ENCODE peak calls at places on chromosome X, in ten cellular contexts. One of them, this sample, is unnamed. For H3K4me1, the result is how much of the 10 kb centered on the place peaks cover.

GRCh38 chrX:149829751-149830191 is 48.0 kb downstream of the MAGEA9 start:
- DNase-seq in suprapubic skin: no peak
- DNase-seq in esophagus muscularis mucosa: no peak
- DNase-seq in tibial nerve: no peak
- DNase-seq in HCT116: no peak
- DNase-seq in adrenal gland: no peak
- DNase-seq in body of pancreas: no peak
- DNase-seq in spleen: no peak
- DNase-seq in thyroid gland: no peak
- DNase-seq in transverse colon: no peak
- DNase-seq in this sample: no peak

GRCh38 chrX:153635788-153636668 is 11.0 kb upstream of the DUSP9 start:
- DNase-seq in adrenal gland: no peak
- DNase-seq in HCT116: no peak
- DNase-seq in suprapubic skin: no peak
- DNase-seq in esophagus muscularis mucosa: no peak
- DNase-seq in thyroid gland: peak
- DNase-seq in tibial nerve: no peak
- DNase-seq in transverse colon: no peak
- DNase-seq in body of pancreas: no peak
- DNase-seq in spleen: peak
- DNase-seq in this sample: no peak

GRCh38 chrX:9466115-9466495 is 1.2 kb downstream of the TBL1X start:
- DNase-seq in esophagus muscularis mucosa: no peak
- DNase-seq in suprapubic skin: peak
- DNase-seq in body of pancreas: peak
- DNase-seq in tibial nerve: peak
- DNase-seq in HCT116: no peak
- DNase-seq in transverse colon: peak
- DNase-seq in adrenal gland: peak
- DNase-seq in spleen: peak
- DNase-seq in thyroid gland: peak
- DNase-seq in this sample: peak

GRCh38 chrX:19906293-19906692 is 18.9 kb upstream of the SH3KBP1 start:
- DNase-seq in spleen: no peak
- DNase-seq in thyroid gland: no peak
- DNase-seq in suprapubic skin: no peak
- DNase-seq in adrenal gland: no peak
- DNase-seq in tibial nerve: no peak
- DNase-seq in HCT116: no peak
- DNase-seq in esophagus muscularis mucosa: no peak
- DNase-seq in body of pancreas: no peak
- DNase-seq in transverse colon: no peak
- DNase-seq in this sample: no peak

GRCh38 chrX:34584781-34585180 is 72.3 kb downstream of the TMEM47 start:
- DNase-seq in transverse colon: no peak
- DNase-seq in spleen: no peak
- DNase-seq in HCT116: no peak
- DNase-seq in suprapubic skin: no peak
- DNase-seq in esophagus muscularis mucosa: no peak
- DNase-seq in adrenal gland: no peak
- DNase-seq in thyroid gland: no peak
- DNase-seq in tibial nerve: no peak
- DNase-seq in body of pancreas: no peak
- DNase-seq in this sample: no peak

GRCh38 chrX:31658360-31658759 is 586.5 kb upstream of the FTHL17 start:
- DNase-seq in body of pancreas: no peak
- DNase-seq in esophagus muscularis mucosa: no peak
- DNase-seq in adrenal gland: no peak
- DNase-seq in tibial nerve: no peak
- DNase-seq in thyroid gland: no peak
- DNase-seq in transverse colon: no peak
- DNase-seq in spleen: no peak
- DNase-seq in suprapubic skin: no peak
- DNase-seq in HCT116: no peak
- DNase-seq in this sample: no peak

GRCh38 chrX:63561425-63561824 is 210.3 kb upstream of the SPIN4 start:
- DNase-seq in body of pancreas: no peak
- DNase-seq in HCT116: no peak
- DNase-seq in suprapubic skin: no peak
- DNase-seq in transverse colon: no peak
- DNase-seq in thyroid gland: no peak
- DNase-seq in spleen: no peak
- DNase-seq in esophagus muscularis mucosa: no peak
- DNase-seq in tibial nerve: no peak
- DNase-seq in adrenal gland: no peak
- DNase-seq in this sample: no peak

GRCh38 chrX:13761606-13762005 is 27.1 kb downstream of the OFD1 start:
- DNase-seq in thyroid gland: no peak
- DNase-seq in adrenal gland: no peak
- DNase-seq in suprapubic skin: no peak
- DNase-seq in HCT116: no peak
- DNase-seq in tibial nerve: no peak
- DNase-seq in body of pancreas: no peak
- DNase-seq in esophagus muscularis mucosa: no peak
- DNase-seq in transverse colon: no peak
- DNase-seq in spleen: no peak
- DNase-seq in this sample: no peak

GRCh38 chrX:55777596-55777995 is 60.0 kb downstream of the RRAGB start:
- DNase-seq in thyroid gland: no peak
- DNase-seq in tibial nerve: no peak
- DNase-seq in HCT116: no peak
- DNase-seq in adrenal gland: no peak
- DNase-seq in transverse colon: no peak
- DNase-seq in body of pancreas: no peak
- DNase-seq in spleen: no peak
- DNase-seq in esophagus muscularis mucosa: no peak
- DNase-seq in suprapubic skin: no peak
- DNase-seq in this sample: no peak

GRCh38 chrX:72683631-72684030 is 30.5 kb downstream of the PHKA1 start:
- DNase-seq in suprapubic skin: no peak
- DNase-seq in spleen: no peak
- DNase-seq in adrenal gland: no peak
- DNase-seq in transverse colon: no peak
- DNase-seq in esophagus muscularis mucosa: no peak
- DNase-seq in HCT116: no peak
- DNase-seq in body of pancreas: no peak
- DNase-seq in tibial nerve: no peak
- DNase-seq in thyroid gland: no peak
- DNase-seq in this sample: no peak

GRCh38 chrX:152913915-152914314 is 16.0 kb downstream of the ZNF185 start:
- DNase-seq in adrenal gland: no peak
- DNase-seq in suprapubic skin: no peak
- DNase-seq in tibial nerve: no peak
- DNase-seq in esophagus muscularis mucosa: no peak
- DNase-seq in spleen: no peak
- DNase-seq in transverse colon: no peak
- DNase-seq in HCT116: no peak
- DNase-seq in thyroid gland: no peak
- DNase-seq in body of pancreas: no peak
- DNase-seq in this sample: no peak

GRCh38 chrX:29858714-29859113 is 356.6 kb upstream of the MAGEB2 start:
- DNase-seq in body of pancreas: no peak
- DNase-seq in thyroid gland: no peak
- DNase-seq in adrenal gland: no peak
- DNase-seq in tibial nerve: no peak
- DNase-seq in spleen: no peak
- DNase-seq in suprapubic skin: no peak
- DNase-seq in esophagus muscularis mucosa: no peak
- DNase-seq in transverse colon: no peak
- DNase-seq in HCT116: no peak
- DNase-seq in this sample: no peak

GRCh38 chrX:11953615-11954014 is 184.7 kb upstream of the FRMPD4 start:
- DNase-seq in transverse colon: no peak
- DNase-seq in suprapubic skin: no peak
- DNase-seq in spleen: no peak
- DNase-seq in esophagus muscularis mucosa: no peak
- DNase-seq in body of pancreas: no peak
- DNase-seq in thyroid gland: no peak
- DNase-seq in adrenal gland: no peak
- DNase-seq in HCT116: no peak
- DNase-seq in tibial nerve: no peak
- DNase-seq in this sample: no peak

GRCh38 chrX:153517421-153517820 is at the start of gene ATP2B3:
- DNase-seq in HCT116: no peak
- DNase-seq in adrenal gland: no peak
- DNase-seq in body of pancreas: no peak
- DNase-seq in thyroid gland: no peak
- DNase-seq in tibial nerve: no peak
- DNase-seq in transverse colon: no peak
- DNase-seq in suprapubic skin: no peak
- DNase-seq in spleen: no peak
- DNase-seq in esophagus muscularis mucosa: no peak
- DNase-seq in this sample: no peak

GRCh38 chrX:71315917-71316316 is 14.4 kb downstream of the ITGB1BP2 start:
- DNase-seq in spleen: no peak
- DNase-seq in tibial nerve: no peak
- DNase-seq in HCT116: no peak
- DNase-seq in thyroid gland: no peak
- DNase-seq in adrenal gland: no peak
- DNase-seq in body of pancreas: no peak
- DNase-seq in transverse colon: no peak
- DNase-seq in suprapubic skin: no peak
- DNase-seq in esophagus muscularis mucosa: no peak
- DNase-seq in this sample: no peak

GRCh38 chrX:74249963-74250362 is 54.0 kb upstream of the ZCCHC13 start:
- DNase-seq in suprapubic skin: no peak
- DNase-seq in body of pancreas: no peak
- DNase-seq in tibial nerve: no peak
- DNase-seq in spleen: no peak
- DNase-seq in HCT116: no peak
- DNase-seq in esophagus muscularis mucosa: no peak
- DNase-seq in transverse colon: no peak
- DNase-seq in thyroid gland: no peak
- DNase-seq in adrenal gland: no peak
- DNase-seq in this sample: no peak

GRCh38 chrX:73977542-73978169 is 326.3 kb upstream of the ZCCHC13 start:
- DNase-seq in tibial nerve: no peak
- DNase-seq in esophagus muscularis mucosa: no peak
- DNase-seq in thyroid gland: no peak
- DNase-seq in transverse colon: no peak
- DNase-seq in suprapubic skin: no peak
- DNase-seq in body of pancreas: no peak
- DNase-seq in adrenal gland: no peak
- DNase-seq in HCT116: no peak
- DNase-seq in spleen: no peak
- DNase-seq in this sample: no peak

GRCh38 chrX:30373951-30374350 is 64.8 kb upstream of the NR0B1 start:
- DNase-seq in thyroid gland: no peak
- DNase-seq in tibial nerve: no peak
- DNase-seq in spleen: no peak
- DNase-seq in adrenal gland: no peak
- DNase-seq in transverse colon: no peak
- DNase-seq in body of pancreas: no peak
- DNase-seq in suprapubic skin: no peak
- DNase-seq in HCT116: no peak
- DNase-seq in esophagus muscularis mucosa: no peak
- DNase-seq in this sample: no peak

GRCh38 chrX:111823068-111823467 is 52.9 kb upstream of the TRPC5OS start:
- DNase-seq in adrenal gland: no peak
- DNase-seq in HCT116: no peak
- DNase-seq in thyroid gland: peak
- DNase-seq in body of pancreas: no peak
- DNase-seq in esophagus muscularis mucosa: no peak
- DNase-seq in spleen: no peak
- DNase-seq in transverse colon: no peak
- DNase-seq in tibial nerve: no peak
- DNase-seq in suprapubic skin: no peak
- DNase-seq in this sample: no peak
- TF ChIP-seq POLR2A in adrenal gland: no peak
- TF ChIP-seq POLR2A in HCT116: no peak
- TF ChIP-seq POLR2A in thyroid gland: no peak
- TF ChIP-seq POLR2A in body of pancreas: no peak
- TF ChIP-seq POLR2A in esophagus muscularis mucosa: no peak
- TF ChIP-seq POLR2A in spleen: no peak
- TF ChIP-seq POLR2A in transverse colon: no peak
- TF ChIP-seq POLR2A in tibial nerve: no peak
- TF ChIP-seq POLR2A in suprapubic skin: no peak
- TF ChIP-seq POLR2A in this sample: no peak

GRCh38 chrX:130296743-130297142 is 28.0 kb upstream of the ZNF280C start:
- DNase-seq in HCT116: no peak
- DNase-seq in transverse colon: no peak
- DNase-seq in spleen: no peak
- DNase-seq in tibial nerve: no peak
- DNase-seq in adrenal gland: no peak
- DNase-seq in suprapubic skin: no peak
- DNase-seq in body of pancreas: no peak
- DNase-seq in esophagus muscularis mucosa: no peak
- DNase-seq in thyroid gland: no peak
- DNase-seq in this sample: no peak
- H3K4me3 ChIP-seq in HCT116: no peak
- H3K4me3 ChIP-seq in transverse colon: no peak
- H3K4me3 ChIP-seq in spleen: no peak
- H3K4me3 ChIP-seq in tibial nerve: no peak
- H3K4me3 ChIP-seq in adrenal gland: no peak
- H3K4me3 ChIP-seq in suprapubic skin: no peak
- H3K4me3 ChIP-seq in body of pancreas: no peak
- H3K4me3 ChIP-seq in esophagus muscularis mucosa: no peak
- H3K4me3 ChIP-seq in thyroid gland: no peak
- H3K4me3 ChIP-seq in this sample: no peak

GRCh38 chrX:130172127-130172834 is 519 bp downstream of the RAB33A start:
- DNase-seq in spleen: peak
- DNase-seq in thyroid gland: no peak
- DNase-seq in adrenal gland: no peak
- DNase-seq in tibial nerve: no peak
- DNase-seq in HCT116: no peak
- DNase-seq in suprapubic skin: no peak
- DNase-seq in esophagus muscularis mucosa: no peak
- DNase-seq in transverse colon: no peak
- DNase-seq in body of pancreas: no peak
- DNase-seq in this sample: no peak
- H3K4me1 ChIP-seq in spleen: under half
- H3K4me1 ChIP-seq in thyroid gland: under half
- H3K4me1 ChIP-seq in adrenal gland: under half
- H3K4me1 ChIP-seq in tibial nerve: under half
- H3K4me1 ChIP-seq in HCT116: under half
- H3K4me1 ChIP-seq in suprapubic skin: under half
- H3K4me1 ChIP-seq in esophagus muscularis mucosa: under half
- H3K4me1 ChIP-seq in transverse colon: under half
- H3K4me1 ChIP-seq in body of pancreas: under half
- H3K4me1 ChIP-seq in this sample: under half

GRCh38 chrX:107526141-107526540 is 76.7 kb downstream of the FRMPD3 start:
- DNase-seq in spleen: no peak
- DNase-seq in thyroid gland: no peak
- DNase-seq in suprapubic skin: no peak
- DNase-seq in HCT116: no peak
- DNase-seq in transverse colon: no peak
- DNase-seq in esophagus muscularis mucosa: no peak
- DNase-seq in adrenal gland: no peak
- DNase-seq in tibial nerve: no peak
- DNase-seq in body of pancreas: no peak
- DNase-seq in this sample: no peak

DNA sequence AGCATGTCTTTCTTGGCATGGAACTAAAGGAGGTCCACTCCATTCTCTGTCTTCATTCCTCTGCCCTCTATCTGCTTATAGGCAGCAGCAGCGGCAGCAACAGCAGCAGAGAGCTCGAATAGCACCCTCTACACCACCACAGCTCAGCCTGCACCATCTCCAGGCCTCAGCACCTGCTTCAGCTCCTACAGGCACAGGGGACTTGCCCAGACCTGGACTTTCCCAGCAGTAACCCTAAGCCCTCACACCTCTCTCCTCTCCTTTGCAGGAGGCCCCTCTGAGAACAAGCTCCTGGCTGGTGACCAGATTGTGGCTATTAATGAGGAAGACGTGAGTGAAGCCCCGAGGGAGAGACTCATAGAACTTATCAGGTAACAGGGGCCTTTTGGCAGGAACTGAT is 80.7 kb downstream of the FRMPD3 start:
- DNase-seq in spleen: no peak
- DNase-seq in tibial nerve: no peak
- DNase-seq in thyroid gland: no peak
- DNase-seq in body of pancreas: no peak
- DNase-seq in HCT116: no peak
- DNase-seq in suprapubic skin: no peak
- DNase-seq in transverse colon: no peak
- DNase-seq in adrenal gland: no peak
- DNase-seq in esophagus muscularis mucosa: no peak
- DNase-seq in this sample: no peak
- TF ChIP-seq POLR2A in spleen: no peak
- TF ChIP-seq POLR2A in tibial nerve: no peak
- TF ChIP-seq POLR2A in thyroid gland: no peak
- TF ChIP-seq POLR2A in body of pancreas: no peak
- TF ChIP-seq POLR2A in HCT116: no peak
- TF ChIP-seq POLR2A in suprapubic skin: no peak
- TF ChIP-seq POLR2A in transverse colon: no peak
- TF ChIP-seq POLR2A in adrenal gland: no peak
- TF ChIP-seq POLR2A in esophagus muscularis mucosa: no peak
- TF ChIP-seq POLR2A in this sample: no peak